ENCODE peak calls at places on chromosomes 4 and X, in seven cellular contexts. V, O, C, K, T, D and Z are unnamed samples.
A peak's percentile ranks its signal among the peaks of the same experiment; 100 is the strongest.

GRCh38 chr4:67565284-67565683 is 6.8 kb downstream of the STAP1 start:
- DNase-seq in C (no peak), V (no peak), O (no peak), K (peak; percentile 82), T (peak; percentile 65), D (no peak), Z (no peak)

GRCh38 chrX:58051346-58051745 is 141.1 kb upstream of the ZXDA start:
- DNase-seq in V (no peak), K (no peak), C (no peak), T (no peak), D (no peak), O (no peak), Z (no peak)

GRCh38 chr4:147498031-147498700 is 17.3 kb downstream of the EDNRA start:
- DNase-seq in T (peak; percentile 70), K (peak; percentile 88), D (no peak), V (no peak), C (no peak), O (no peak), Z (no peak)

GRCh38 chr4:6475492-6476020 is 3.1 kb upstream of the PPP2R2C start:
- DNase-seq in K (no peak), T (no peak), D (no peak), O (no peak), C (no peak), V (no peak), Z (no peak)

GRCh38 chrX:56795309-56795868 is 66.3 kb downstream of the NBDY start:
- DNase-seq in K (no peak), V (no peak), C (no peak), D (no peak), T (no peak), O (no peak), Z (peak; percentile 11)

GRCh38 chr4:142977182-142977581 is 131.1 kb upstream of the INPP4B start:
- DNase-seq in O (no peak), V (no peak), C (no peak), T (no peak), D (no peak), K (no peak), Z (no peak)

GRCh38 chr4:26573389-26573794 is 10.5 kb upstream of the TBC1D19 start:
- DNase-seq in V (no peak), C (no peak), T (no peak), O (no peak), K (peak; percentile 88), D (peak; percentile 35), Z (no peak)

GRCh38 chrX:136251042-136251991 is at the start of gene MAP7D3:
- DNase-seq in O (peak; percentile 70), C (peak; percentile 91), T (peak; percentile 80), D (peak; percentile 63), V (no peak), K (no peak), Z (peak; percentile 88)

GRCh38 chrX:53223955-53224859 is 800 bp downstream of the KDM5C start:
- DNase-seq in T (peak; percentile 79), D (no peak), O (no peak), V (peak; percentile 38), K (peak; percentile 83), C (peak; percentile 72), Z (no peak)

GRCh38 chr4:173041482-173041881 is 127.1 kb upstream of the GALNT7 start:
- DNase-seq in D (no peak), O (no peak), V (no peak), T (no peak), K (no peak), C (no peak), Z (no peak)

GRCh38 chr4:4488405-4489404 is 53.1 kb downstream of the STX18 start:
- DNase-seq in T (peak; percentile 84), C (no peak), D (peak; percentile 57), V (peak; percentile 60), K (peak; percentile 51), O (peak; percentile 81), Z (peak; percentile 74)

GRCh38 chr4:136687118-136687517 is 845.2 kb downstream of the PCDH18 start:
- DNase-seq in K (no peak), O (no peak), T (no peak), V (no peak), C (no peak), D (no peak), Z (no peak)

GRCh38 chrX:18898517-18898916 is 85.4 kb downstream of the PHKA2 start:
- DNase-seq in O (no peak), C (no peak), D (no peak), T (no peak), V (no peak), K (no peak), Z (peak; percentile 19)

GRCh38 chrX:129653181-129653984 is 1.4 kb downstream of the APLN start:
- DNase-seq in V (no peak), O (no peak), D (no peak), K (no peak), C (no peak), T (no peak), Z (no peak)

GRCh38 chr4:140238353-140239041 is 84.5 kb upstream of the MAML3 start:
- DNase-seq in T (peak; percentile 94), D (peak; percentile 53), C (peak; percentile 87), O (peak; percentile 86), K (peak; percentile 74), V (no peak), Z (peak; percentile 94)

GRCh38 chrX:24347871-24348270 is 12.6 kb upstream of the SUPT20HL1 start:
- DNase-seq in C (no peak), O (peak; percentile 61), K (no peak), V (no peak), T (no peak), D (no peak), Z (no peak)

GRCh38 chr4:168908093-168908492 is 102.0 kb downstream of the CBR4 start:
- DNase-seq in T (peak; percentile 53), V (no peak), D (no peak), K (peak; percentile 77), C (no peak), O (no peak), Z (no peak)

GRCh38 chr4:1297023-1297395 is 7.3 kb downstream of the MAEA start:
- DNase-seq in D (no peak), O (no peak), T (no peak), C (peak; percentile 62), V (no peak), K (no peak), Z (peak; percentile 35)

GRCh38 chr4:3385719-3386440 is 55.9 kb upstream of the HGFAC start:
- DNase-seq in T (no peak), O (peak; percentile 9), V (no peak), D (no peak), C (peak; percentile 76), K (no peak), Z (no peak)
- H3K4me1 ChIP-seq in T (peaks cover 18% of the 10 kb centered on the region), O (peaks cover 4% of the 10 kb centered on the region), V (peaks cover 20% of the 10 kb centered on the region), D (no peaks in the 10 kb centered on the region), C (peaks cover 64% of the 10 kb centered on the region), K (peaks cover 43% of the 10 kb centered on the region), Z (no peaks in the 10 kb centered on the region)

DNA sequence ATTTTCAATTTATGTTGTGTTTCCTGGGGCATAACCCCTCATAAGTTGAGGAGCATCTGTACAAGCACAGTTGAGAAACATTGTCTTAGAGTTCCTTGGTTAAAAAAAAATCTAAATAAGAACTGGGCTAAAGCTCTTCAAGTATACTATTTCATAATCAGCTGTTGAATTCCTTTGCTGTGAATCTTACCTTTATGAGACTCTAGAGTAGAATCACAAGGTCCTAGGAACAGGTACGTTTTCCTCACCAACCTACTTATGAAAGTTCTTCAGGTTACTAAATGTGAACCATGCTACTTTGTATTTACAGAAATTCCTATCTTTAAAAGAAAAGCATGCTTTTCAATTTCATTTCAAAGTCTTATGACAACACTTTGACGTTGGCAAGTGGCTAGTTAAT is 20.9 kb upstream of the SOD3 start:
- DNase-seq in K (no peak), C (no peak), V (no peak), T (peak; percentile 47), O (no peak), D (no peak), Z (no peak)
- H3K4me3 ChIP-seq in K (no peak overlapping the region), C (no peak overlapping the region), V (no peak overlapping the region), T (no peak overlapping the region), O (no peak overlapping the region), D (no peak overlapping the region), Z (no peak overlapping the region)

DNA sequence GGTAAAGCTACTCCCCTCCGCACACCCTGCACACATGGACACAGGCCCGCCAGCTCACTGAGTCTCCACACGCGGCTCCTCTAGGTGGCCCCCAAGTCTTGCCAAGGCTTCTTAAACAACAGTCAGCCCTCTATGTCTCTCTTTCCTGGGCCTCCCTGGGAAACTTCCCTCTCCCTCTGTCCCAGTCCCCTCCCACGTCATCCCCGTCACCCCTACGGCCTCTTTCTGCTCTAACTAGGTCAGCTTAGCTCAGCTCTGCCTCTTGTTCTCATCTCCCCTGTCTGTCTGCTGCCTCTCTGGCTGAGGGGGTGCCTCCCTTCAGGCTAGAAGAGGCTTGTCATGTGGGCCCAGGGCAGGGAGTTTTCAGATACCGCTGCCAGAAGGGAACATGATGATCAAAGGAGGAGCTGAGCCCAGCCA is 38.8 kb downstream of the SEPTIN6 start:
- DNase-seq in K (peak; percentile 46), V (no peak), D (no peak), O (peak; percentile 90), C (no peak), T (peak; percentile 43), Z (no peak)
- H3K27ac ChIP-seq in K (peak overlapping the region; percentile 19), V (no peak overlapping the region), D (no peak overlapping the region), O (peak overlapping the region; percentile 66), C (no peak overlapping the region), T (peak overlapping the region; percentile 65), Z (no peak overlapping the region)

GRCh38 chr4:85500110-85500867 is 25.3 kb downstream of the ARHGAP24 start:
- DNase-seq in C (no peak), T (peak; percentile 72), K (no peak), D (no peak), O (no peak), V (no peak), Z (no peak)
- H3K4me1 ChIP-seq in C (peaks cover 46% of the 10 kb centered on the region), T (peaks cover 54% of the 10 kb centered on the region), K (peaks cover 17% of the 10 kb centered on the region), D (peaks cover 44% of the 10 kb centered on the region), O (peaks cover 13% of the 10 kb centered on the region), V (peaks cover 39% of the 10 kb centered on the region), Z (no peaks in the 10 kb centered on the region)

GRCh38 chr4:40199999-40200880 is 3.4 kb downstream of the RHOH start:
- DNase-seq in V (no peak), K (peak; percentile 41), C (no peak), O (no peak), D (no peak), T (no peak), Z (no peak)
- H3K4me3 ChIP-seq in V (no peak overlapping the region), K (no peak overlapping the region), C (peak overlapping the region; percentile 32), O (peak overlapping the region; percentile 6), D (no peak overlapping the region), T (no peak overlapping the region), Z (no peak overlapping the region)

GRCh38 chrX:153669901-153670731 is 3.5 kb downstream of the PNCK start:
- DNase-seq in V (no peak), D (no peak), K (no peak), O (no peak), T (no peak), C (no peak), Z (peak; percentile 61)

GRCh38 chrX:153667931-153668396 is 5.6 kb downstream of the PNCK start:
- DNase-seq in C (peak; percentile 87), T (peak; percentile 72), K (peak; percentile 24), O (peak; percentile 94), D (peak; percentile 83), V (peak; percentile 56), Z (peak; percentile 94)

GRCh38 chrX:153670748-153671588 is 2.6 kb downstream of the PNCK start:
- DNase-seq in V (no peak), T (no peak), C (no peak), D (no peak), K (no peak), O (no peak), Z (peak; percentile 69)

GRCh38 chrX:153668423-153669173 is 5.0 kb downstream of the PNCK start:
- DNase-seq in C (no peak), V (no peak), O (no peak), T (no peak), D (no peak), K (no peak), Z (peak; percentile 53)

GRCh38 chrX:153669174-153669890 is 4.3 kb downstream of the PNCK start:
- DNase-seq in V (no peak), C (peak; percentile 76), O (no peak), K (no peak), D (no peak), T (peak; percentile 41), Z (no peak)
- H3K27ac ChIP-seq in V (no peak overlapping the region), C (no peak overlapping the region), O (no peak overlapping the region), K (no peak overlapping the region), D (no peak overlapping the region), T (no peak overlapping the region), Z (no peak overlapping the region)